ENCODE peak calls at places on chromosome 2, in six cellular contexts. H is HCT116, S is H1, K is GM12878, V is K562, E is HepG2. O is an unnamed sample. For H3K4me1, the result is how much of the 10 kb centered on the place peaks cover.

GRCh38 chr2:20478961-20479360 is 32.1 kb downstream of the RHOB start:
- DNase-seq in K (no peak), E (no peak), S (no peak), H (no peak), V (no peak), O (no peak)

GRCh38 chr2:133326651-133327397 is 241.4 kb downstream of the NCKAP5 start:
- DNase-seq in S (no peak), V (no peak), H (no peak), E (no peak), K (no peak), O (no peak)

GRCh38 chr2:161136696-161137324 is 23.4 kb upstream of the TANK start:
- DNase-seq in E (no peak), K (peak), V (no peak), H (peak), S (no peak), O (no peak)

GRCh38 chr2:138275292-138275690 is 226.3 kb upstream of the SPOPL start:
- DNase-seq in K (no peak), E (peak), H (no peak), V (no peak), S (no peak), O (no peak)

GRCh38 chr2:146677280-146677679 is 1167.5 kb upstream of the ACVR2A start:
- DNase-seq in V (no peak), E (peak), S (no peak), H (no peak), K (no peak), O (no peak)

GRCh38 chr2:42342061-42342794 is 18.8 kb downstream of the COX7A2L start:
- DNase-seq in H (peak), K (no peak), E (peak), V (no peak), S (peak), O (no peak)

GRCh38 chr2:1546023-1546591 is 132.8 kb downstream of the TPO start:
- DNase-seq in S (no peak), V (peak), K (no peak), H (peak), E (peak), O (peak)

GRCh38 chr2:83613178-83613577 is 845.9 kb downstream of the SUCLG1 start:
- DNase-seq in H (no peak), S (no peak), E (no peak), V (no peak), K (no peak), O (no peak)

GRCh38 chr2:70143314-70144150 is 47.3 kb downstream of the C2orf42 start:
- DNase-seq in E (peak), S (no peak), V (peak), K (no peak), H (peak), O (no peak)

GRCh38 chr2:134712736-134713495 is 5.9 kb downstream of the TMEM163 start:
- DNase-seq in H (no peak), V (no peak), E (no peak), S (no peak), K (no peak), O (no peak)

GRCh38 chr2:226873826-226874225 is 38.0 kb downstream of the RHBDD1 start:
- DNase-seq in S (no peak), H (no peak), E (no peak), K (no peak), V (no peak), O (no peak)

GRCh38 chr2:16948710-16949109 is 283.1 kb upstream of the CYRIA start:
- DNase-seq in H (no peak), E (no peak), S (no peak), K (no peak), V (no peak), O (no peak)

DNA sequence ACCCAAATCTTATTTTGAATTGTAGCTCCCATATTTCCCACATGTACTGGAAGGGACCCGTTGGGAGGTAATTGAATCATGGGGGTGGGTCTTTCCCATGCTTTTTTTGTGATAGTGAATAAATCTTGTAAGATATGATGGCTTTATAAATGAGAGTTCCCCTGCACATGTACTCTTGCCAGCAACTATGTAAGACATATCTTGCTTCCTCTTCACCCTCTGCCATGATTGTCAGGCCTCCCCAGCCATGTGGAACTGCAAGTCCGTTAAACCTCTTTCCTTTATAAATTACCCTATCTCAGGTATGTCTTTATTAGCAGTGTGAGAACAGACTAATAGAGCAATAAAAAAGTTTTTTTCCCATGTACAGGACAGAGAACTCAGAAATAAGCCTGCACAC is 468.4 kb upstream of the SPHKAP start:
- DNase-seq in H (no peak), E (no peak), K (no peak), V (no peak), S (no peak), O (no peak)
- H3K4me1 ChIP-seq in H (under half), E (under half), K (under half), V (under half), S (under half), O (under half)

GRCh38 chr2:80086831-80087230 is 217.7 kb downstream of the LRRTM1 start:
- DNase-seq in H (no peak), S (no peak), K (no peak), V (no peak), E (no peak), O (no peak)
- TF ChIP-seq ZNF274 in H (no peak), S (no peak), K (no peak), V (no peak), E (no peak), O (no peak)

DNA sequence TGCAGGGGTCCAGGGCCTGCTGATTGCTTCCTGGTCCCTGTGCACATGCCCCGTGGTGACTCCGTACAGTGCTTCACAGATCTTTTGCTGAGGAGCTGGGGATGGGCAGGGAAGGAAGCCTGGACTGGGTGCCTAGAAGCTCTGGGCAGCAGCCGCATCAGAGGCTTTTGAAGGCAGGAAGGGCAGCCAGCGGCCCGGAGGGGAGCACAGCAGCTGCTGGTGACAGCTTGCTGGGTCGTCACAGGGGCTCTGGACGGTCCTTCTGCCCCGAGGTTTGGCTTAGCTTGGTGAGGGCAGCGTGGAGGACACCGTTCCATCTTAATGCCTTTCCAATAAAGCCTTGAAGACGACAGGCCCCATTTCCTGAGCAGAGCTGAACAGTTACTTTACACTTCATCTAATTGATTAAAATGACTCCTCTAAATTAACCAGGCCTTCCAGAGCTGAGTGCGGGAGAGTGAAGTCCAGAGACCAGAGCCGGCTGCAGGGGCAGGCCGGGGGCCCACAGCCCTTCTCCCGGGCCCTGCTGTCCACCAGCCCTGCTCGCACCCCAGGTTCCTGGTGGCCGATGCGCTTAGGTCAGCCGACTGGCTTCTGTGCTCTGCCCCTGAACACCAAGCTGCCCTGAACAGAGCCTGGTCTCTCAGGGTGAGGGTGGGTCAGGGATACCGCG is 43.4 kb downstream of the RRM2 start:
- DNase-seq in S (no peak), K (no peak), H (no peak), V (no peak), E (no peak), O (no peak)
- H3K4me3 ChIP-seq in S (no peak), K (no peak), H (no peak), V (no peak), E (no peak), O (no peak)

GRCh38 chr2:38409136-38409903 is 32.2 kb upstream of the ATL2 start:
- DNase-seq in K (peak), S (no peak), E (no peak), H (no peak), V (no peak), O (no peak)
- H3K4me1 ChIP-seq in K (under half), S (under half), E (half or more), H (under half), V (under half), O (under half)

GRCh38 chr2:176639016-176639343 is 369.7 kb downstream of the MTX2 start:
- DNase-seq in S (no peak), K (no peak), V (no peak), E (no peak), H (no peak), O (no peak)
- TF ChIP-seq ZNF274 in S (no peak), K (no peak), V (no peak), E (no peak), H (no peak), O (no peak)

DNA sequence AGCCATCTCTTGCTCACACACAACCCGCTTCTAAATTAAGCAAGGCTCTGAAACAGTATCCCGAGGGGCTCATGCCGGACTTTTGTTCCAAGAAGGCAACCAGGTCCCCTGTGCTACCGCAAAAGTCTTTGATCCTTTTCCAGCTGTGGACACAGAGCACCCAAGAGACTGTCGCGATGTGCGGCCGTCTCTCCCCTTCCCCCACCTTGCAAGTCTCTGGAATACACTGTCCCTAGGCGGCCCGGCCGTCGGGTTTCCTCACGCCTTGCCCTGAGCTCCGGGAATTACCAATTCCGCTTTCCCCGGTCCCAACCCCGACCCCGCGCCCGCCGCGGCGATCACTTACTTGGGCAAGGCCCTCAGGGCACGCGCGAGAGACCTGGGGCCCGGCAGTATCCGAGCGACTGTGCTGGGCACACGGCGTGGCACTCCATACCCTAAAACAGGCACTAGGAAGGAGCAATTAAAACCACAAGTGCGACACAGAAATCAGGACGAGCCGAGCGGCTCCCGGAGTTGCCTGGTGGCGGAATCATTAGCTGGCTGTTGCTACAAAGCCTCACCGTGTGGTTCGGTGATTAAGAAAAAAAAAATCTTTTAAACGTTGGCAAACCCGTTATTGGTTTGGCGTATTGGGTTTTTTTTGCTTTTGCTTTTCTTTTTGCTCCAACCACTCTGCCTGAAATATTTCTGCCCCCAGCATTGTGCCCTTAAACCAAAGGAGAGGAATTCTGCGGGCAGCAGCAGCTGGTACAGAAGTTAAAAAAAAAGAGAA is 2.2 kb upstream of the DLX1 start:
- DNase-seq in E (no peak), H (no peak), K (no peak), S (no peak), V (no peak), O (no peak)
- H3K4me3 ChIP-seq in E (peak), H (no peak), K (peak), S (no peak), V (no peak), O (no peak)

GRCh38 chr2:154049561-154049960 is 177.8 kb downstream of the GALNT13 start:
- DNase-seq in E (no peak), S (no peak), K (no peak), V (no peak), H (no peak), O (no peak)

DNA sequence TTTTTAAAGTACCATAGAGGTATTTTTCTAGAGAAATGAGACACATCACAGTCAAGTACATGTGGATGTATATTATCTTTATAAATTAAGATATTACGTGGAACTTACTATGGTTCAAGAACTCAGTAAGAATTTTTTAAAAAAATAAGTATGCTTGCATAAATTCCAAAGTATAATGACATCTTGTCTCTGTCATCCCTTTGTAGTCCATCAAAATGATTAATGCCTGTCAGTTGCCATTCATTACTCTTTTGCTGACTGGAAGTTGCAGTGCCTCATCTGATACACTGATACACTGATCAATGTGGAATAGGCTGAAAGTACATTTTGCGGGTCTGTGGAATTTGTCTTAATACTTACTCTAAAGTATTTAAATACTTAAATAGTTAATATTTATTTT is 177.2 kb downstream of the GALNT13 start:
- DNase-seq in S (no peak), K (no peak), E (no peak), H (no peak), V (no peak), O (no peak)
- H3K4me1 ChIP-seq in S (under half), K (under half), E (under half), H (under half), V (under half), O (under half)

GRCh38 chr2:233386382-233387041 is 32.2 kb downstream of the DGKD start:
- DNase-seq in V (no peak), H (no peak), S (no peak), K (no peak), E (no peak), O (no peak)

GRCh38 chr2:233389601-233390125 is 35.4 kb downstream of the DGKD start:
- DNase-seq in H (no peak), E (no peak), V (no peak), S (no peak), K (no peak), O (no peak)

GRCh38 chr2:233387225-233387624 is 32.9 kb downstream of the DGKD start:
- DNase-seq in V (no peak), H (no peak), E (no peak), S (no peak), K (no peak), O (no peak)

GRCh38 chr2:233385489-233386044 is 31.3 kb downstream of the DGKD start:
- DNase-seq in E (no peak), K (peak), H (no peak), V (no peak), S (no peak), O (no peak)

GRCh38 chr2:233387667-233388528 is 33.6 kb downstream of the DGKD start:
- DNase-seq in V (no peak), K (no peak), S (no peak), E (peak), H (no peak), O (no peak)
- TF ChIP-seq ZNF274 in V (no peak), K (no peak), S (no peak), E (no peak), H (no peak), O (no peak)

DNA sequence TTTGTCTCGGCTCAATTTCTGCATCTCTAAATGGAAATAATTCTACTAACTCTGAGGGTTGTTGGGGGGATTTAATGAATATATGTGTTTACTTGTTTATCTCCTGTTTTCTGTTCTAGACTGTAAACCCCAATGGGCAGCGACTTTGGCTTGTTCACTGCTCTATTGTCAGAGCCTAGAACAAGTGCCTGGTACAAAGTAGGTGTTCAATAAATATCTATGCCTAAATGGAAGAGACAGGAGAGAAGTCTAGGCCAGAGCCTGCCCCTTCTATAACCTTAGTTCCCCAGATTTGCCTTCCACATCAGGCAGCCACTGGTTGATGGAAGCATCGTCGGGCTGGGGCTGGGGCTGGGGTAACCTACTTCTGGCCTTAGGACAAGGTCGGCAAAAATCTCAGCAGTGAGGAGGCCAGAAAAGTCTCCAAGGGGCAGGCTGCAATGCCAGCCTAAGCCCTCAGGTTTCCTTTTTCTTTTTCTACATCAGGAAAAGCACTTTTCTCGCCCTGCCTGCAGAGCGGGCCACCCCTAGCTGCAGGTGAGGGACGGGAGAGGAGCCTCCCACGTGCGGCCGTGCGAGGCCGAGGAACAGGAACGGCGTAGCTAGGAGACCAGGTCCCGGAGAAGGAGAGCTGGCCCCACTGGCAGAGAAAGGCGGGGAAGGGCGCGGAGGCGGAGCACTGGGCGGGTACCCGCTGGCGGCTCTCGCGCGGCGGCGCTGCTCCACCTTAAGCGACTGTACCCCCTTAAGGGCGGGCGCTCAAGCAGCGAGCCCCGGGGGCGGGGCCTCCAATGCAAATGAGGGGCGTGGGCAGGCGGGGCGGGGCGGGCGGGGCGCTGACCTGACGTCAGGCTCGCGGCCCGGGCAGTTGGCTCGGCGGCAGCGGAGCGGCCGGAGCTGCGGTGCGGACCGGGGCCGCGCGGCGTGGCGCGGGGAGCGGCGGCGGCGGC is at the start of gene CNNM4:
- DNase-seq in H (peak), S (peak), K (peak), E (peak), V (peak), O (peak)
- H3K4me3 ChIP-seq in H (peak), S (peak), K (peak), E (peak), V (peak), O (peak)